ENCODE peak calls at places on chromosomes 12 and 14, in four cellular contexts. F is left cardiac atrium, K is endothelial cell, S is HEK293T. Q is an unnamed sample.

GRCh38 chr12:82660541-82661325 is 26.0 kb upstream of the TMTC2 start:
- DNase-seq in F (no peak), K (no peak), S (no peak), Q (no peak)

GRCh38 chr12:503111-503761 is 43.5 kb downstream of the B4GALNT3 start:
- DNase-seq in F (no peak), K (no peak), S (no peak), Q (no peak)

GRCh38 chr12:50050410-50051280 is 6.8 kb upstream of the ASIC1 start:
- DNase-seq in F (peak), K (peak), S (peak), Q (no peak)

GRCh38 chr12:45612044-45612794 is 117.3 kb upstream of the ARID2 start:
- DNase-seq in F (no peak), K (no peak), S (no peak), Q (no peak)

GRCh38 chr12:109309441-109310246 is 560 bp upstream of the FOXN4 start:
- DNase-seq in F (no peak), K (no peak), S (peak), Q (no peak)

GRCh38 chr14:60777856-60778578 is 43.5 kb downstream of the MNAT1 start:
- DNase-seq in F (no peak), K (no peak), S (no peak), Q (no peak)

GRCh38 chr14:100840751-100841444 is 15.0 kb downstream of the MEG3 start:
- DNase-seq in F (no peak), K (no peak), S (no peak), Q (no peak)

GRCh38 chr12:13941258-13942249 is 39.8 kb downstream of the GRIN2B start:
- DNase-seq in F (peak), K (peak), S (peak), Q (peak)

GRCh38 chr12:56839489-56840442 is 76.6 kb downstream of the HSD17B6 start:
- DNase-seq in F (peak), K (peak), S (peak), Q (peak)

GRCh38 chr12:89059721-89060120 is 292.6 kb downstream of the DUSP6 start:
- DNase-seq in F (no peak), K (peak), S (no peak), Q (no peak)

GRCh38 chr14:42293180-42293579 is 686.5 kb downstream of the LRFN5 start:
- DNase-seq in F (no peak), K (no peak), S (no peak), Q (no peak)

GRCh38 chr12:13591488-13591887 is 389.9 kb downstream of the GRIN2B start:
- DNase-seq in F (no peak), K (no peak), S (no peak), Q (no peak)